ENCODE peak calls at places on chromosomes 1 and 21, in eight cellular contexts. O is lung, U is AG04450, B is fibroblast of lung, L is IMR-90, N is tibial nerve, C is cardiac muscle cell, H is heart left ventricle. A is an unnamed sample.

GRCh38 chr1:34272152-34272551 is 95.4 kb downstream of the C1orf94 start:
- DNase-seq in L (no peak), C (no peak), B (no peak), O (no peak), N (no peak), U (no peak), H (no peak), A (no peak)

GRCh38 chr1:164891615-164892014 is 332.6 kb downstream of the PBX1 start:
- DNase-seq in C (no peak), O (no peak), H (no peak), N (no peak), B (no peak), U (no peak), L (no peak), A (no peak)

GRCh38 chr1:231626951-231627614 is 493 bp downstream of the DISC1 start:
- DNase-seq in B (peak), N (peak), C (peak), L (peak), H (peak), U (no peak), O (peak), A (no peak)

GRCh38 chr1:65949230-65949626 is 156.5 kb downstream of the PDE4B start:
- DNase-seq in U (no peak), N (peak), H (no peak), O (no peak), C (peak), L (no peak), B (no peak), A (no peak)

GRCh38 chr1:65368403-65368802 is 52.1 kb upstream of the LEPR start:
- DNase-seq in H (no peak), B (no peak), O (no peak), L (no peak), U (no peak), N (no peak), C (no peak), A (no peak)

GRCh38 chr1:5514519-5515183 is 477.6 kb downstream of the NPHP4 start:
- DNase-seq in O (peak), L (peak), B (peak), U (no peak), N (peak), H (peak), C (peak), A (peak)

GRCh38 chr1:243268284-243268653 is 12.4 kb downstream of the SDCCAG8 start:
- DNase-seq in O (no peak), N (no peak), B (peak), L (peak), U (peak), H (no peak), C (peak), A (peak)

GRCh38 chr1:47644216-47644581 is 206.4 kb downstream of the FOXD2 start:
- DNase-seq in L (no peak), U (no peak), B (no peak), N (no peak), H (no peak), O (no peak), C (peak), A (no peak)

GRCh38 chr21:35664683-35665082 is 395.6 kb downstream of the SETD4 start:
- DNase-seq in N (no peak), L (peak), H (no peak), C (no peak), O (no peak), B (peak), U (no peak), A (peak)

GRCh38 chr1:63429281-63429680 is 61.9 kb downstream of the ALG6 start:
- DNase-seq in N (no peak), O (no peak), B (no peak), H (no peak), C (no peak), L (no peak), U (no peak), A (no peak)

GRCh38 chr1:110798691-110799256 is 74.2 kb upstream of the CD53 start:
- DNase-seq in H (no peak), L (no peak), O (no peak), B (no peak), C (no peak), U (no peak), N (no peak), A (no peak)

GRCh38 chr1:33617451-33617850 is 145.0 kb downstream of the ZSCAN20 start:
- DNase-seq in N (no peak), L (no peak), H (no peak), O (peak), B (no peak), C (no peak), U (no peak), A (no peak)

GRCh38 chr1:20078166-20078565 is 8.2 kb downstream of the PLA2G5 start:
- DNase-seq in L (no peak), B (no peak), N (no peak), U (no peak), C (no peak), H (no peak), O (no peak), A (no peak)

GRCh38 chr1:108814343-108815125 is 42.4 kb downstream of the AKNAD1 start:
- DNase-seq in L (peak), C (peak), U (no peak), N (no peak), O (no peak), H (no peak), B (peak), A (no peak)

GRCh38 chr1:66370462-66370907 is 163.5 kb upstream of the SGIP1 start:
- DNase-seq in L (no peak), U (no peak), O (no peak), N (no peak), C (no peak), H (no peak), B (no peak), A (no peak)

GRCh38 chr21:26773058-26773457 is 72.2 kb downstream of the ADAMTS1 start:
- DNase-seq in U (no peak), C (no peak), H (no peak), O (no peak), B (no peak), N (no peak), L (no peak), A (no peak)

GRCh38 chr1:59146651-59147358 is 150.1 kb upstream of the FGGY start:
- DNase-seq in C (peak), O (peak), B (peak), U (no peak), H (peak), N (peak), L (peak), A (no peak)

GRCh38 chr1:107135466-107135865 is 5.4 kb upstream of the NTNG1 start:
- DNase-seq in C (peak), O (no peak), U (peak), H (no peak), L (peak), B (peak), N (no peak), A (no peak)

GRCh38 chr1:231376875-231377549 is 38.9 kb downstream of the SPRTN start:
- DNase-seq in B (no peak), U (no peak), L (no peak), C (no peak), N (no peak), O (no peak), H (no peak), A (no peak)

GRCh38 chr1:152517237-152517811 is 3.0 kb downstream of the CRCT1 start:
- DNase-seq in U (no peak), N (no peak), C (no peak), H (no peak), O (no peak), L (no peak), B (peak), A (peak)

GRCh38 chr1:54952950-54953718 is 27.3 kb upstream of the TMEM61 start:
- DNase-seq in O (no peak), L (peak), B (peak), N (no peak), H (no peak), U (no peak), C (peak), A (no peak)

GRCh38 chr1:60746278-60746761 is 336.0 kb upstream of the NFIA start:
- DNase-seq in H (peak), N (no peak), O (no peak), U (no peak), B (no peak), C (no peak), L (no peak), A (no peak)

GRCh38 chr21:25963186-25963585 is 207.4 kb downstream of the APP start:
- DNase-seq in B (peak), H (no peak), C (peak), O (peak), L (peak), N (no peak), U (no peak), A (peak)

GRCh38 chr1:176374967-176375569 is 87.9 kb upstream of the PAPPA2 start:
- DNase-seq in U (peak), N (peak), C (peak), H (peak), B (peak), O (peak), L (peak), A (peak)

GRCh38 chr1:18288609-18289219 is 181.1 kb downstream of the IGSF21 start:
- DNase-seq in N (no peak), O (no peak), B (no peak), U (no peak), L (no peak), C (no peak), H (no peak), A (no peak)

GRCh38 chr1:162276493-162276892 is 100.2 kb downstream of the SPATA46 start:
- DNase-seq in B (peak), C (peak), L (peak), O (no peak), H (no peak), N (no peak), U (no peak), A (peak)

GRCh38 chr1:15033264-15033663 is 120.3 kb upstream of the TMEM51 start:
- DNase-seq in O (no peak), N (no peak), H (no peak), L (peak), B (peak), U (peak), C (peak), A (no peak)

GRCh38 chr1:198278922-198279321 is 122.1 kb downstream of the NEK7 start:
- DNase-seq in U (no peak), N (no peak), O (no peak), H (no peak), L (no peak), B (peak), C (no peak), A (no peak)

GRCh38 chr1:201686709-201687455 is 142.1 kb upstream of the IPO9 start:
- DNase-seq in B (no peak), H (no peak), U (no peak), N (no peak), L (no peak), C (no peak), O (no peak), A (peak)

GRCh38 chr21:25898671-25899070 is 163.9 kb downstream of the GABPA start:
- DNase-seq in O (no peak), N (no peak), H (no peak), B (no peak), U (no peak), L (no peak), C (peak), A (no peak)

GRCh38 chr1:160399544-160400283 is 650 bp upstream of the VANGL2 start:
- DNase-seq in U (no peak), N (no peak), O (no peak), H (no peak), L (no peak), C (no peak), B (no peak), A (no peak)

GRCh38 chr1:168465942-168466702 is 77.7 kb downstream of the XCL2 start:
- DNase-seq in O (no peak), C (peak), H (peak), U (peak), L (peak), N (no peak), B (peak), A (peak)

GRCh38 chr1:240320645-240321044 is 229.0 kb downstream of the FMN2 start:
- DNase-seq in L (peak), U (no peak), B (peak), N (no peak), C (no peak), H (no peak), O (no peak), A (no peak)

GRCh38 chr1:11046625-11047365 is at the start of gene MASP2:
- DNase-seq in C (no peak), L (no peak), B (no peak), U (no peak), H (no peak), O (no peak), N (no peak), A (no peak)

GRCh38 chr1:184032306-184033135 is 5.0 kb downstream of the COLGALT2 start:
- DNase-seq in O (no peak), U (no peak), H (no peak), B (no peak), N (no peak), L (no peak), C (no peak), A (no peak)
- H3K27ac ChIP-seq in O (no peak), U (no peak), H (no peak), B (no peak), N (no peak), L (no peak), C (no peak), A (no peak)

GRCh38 chr1:31063636-31064035 is 1.9 kb downstream of the PUM1 start:
- DNase-seq in N (no peak), L (peak), O (no peak), B (peak), U (no peak), H (no peak), C (peak), A (no peak)

GRCh38 chr1:31064685-31065309 is 720 bp downstream of the PUM1 start:
- DNase-seq in O (peak), C (peak), B (peak), U (no peak), H (no peak), L (peak), N (no peak), A (peak)

GRCh38 chr1:31064115-31064514 is 1.4 kb downstream of the PUM1 start:
- DNase-seq in N (no peak), B (no peak), H (no peak), L (no peak), U (no peak), O (no peak), C (no peak), A (no peak)

GRCh38 chr1:31062867-31063380 is 2.6 kb downstream of the PUM1 start:
- DNase-seq in O (no peak), U (no peak), L (no peak), N (no peak), H (no peak), C (no peak), B (no peak), A (no peak)

DNA sequence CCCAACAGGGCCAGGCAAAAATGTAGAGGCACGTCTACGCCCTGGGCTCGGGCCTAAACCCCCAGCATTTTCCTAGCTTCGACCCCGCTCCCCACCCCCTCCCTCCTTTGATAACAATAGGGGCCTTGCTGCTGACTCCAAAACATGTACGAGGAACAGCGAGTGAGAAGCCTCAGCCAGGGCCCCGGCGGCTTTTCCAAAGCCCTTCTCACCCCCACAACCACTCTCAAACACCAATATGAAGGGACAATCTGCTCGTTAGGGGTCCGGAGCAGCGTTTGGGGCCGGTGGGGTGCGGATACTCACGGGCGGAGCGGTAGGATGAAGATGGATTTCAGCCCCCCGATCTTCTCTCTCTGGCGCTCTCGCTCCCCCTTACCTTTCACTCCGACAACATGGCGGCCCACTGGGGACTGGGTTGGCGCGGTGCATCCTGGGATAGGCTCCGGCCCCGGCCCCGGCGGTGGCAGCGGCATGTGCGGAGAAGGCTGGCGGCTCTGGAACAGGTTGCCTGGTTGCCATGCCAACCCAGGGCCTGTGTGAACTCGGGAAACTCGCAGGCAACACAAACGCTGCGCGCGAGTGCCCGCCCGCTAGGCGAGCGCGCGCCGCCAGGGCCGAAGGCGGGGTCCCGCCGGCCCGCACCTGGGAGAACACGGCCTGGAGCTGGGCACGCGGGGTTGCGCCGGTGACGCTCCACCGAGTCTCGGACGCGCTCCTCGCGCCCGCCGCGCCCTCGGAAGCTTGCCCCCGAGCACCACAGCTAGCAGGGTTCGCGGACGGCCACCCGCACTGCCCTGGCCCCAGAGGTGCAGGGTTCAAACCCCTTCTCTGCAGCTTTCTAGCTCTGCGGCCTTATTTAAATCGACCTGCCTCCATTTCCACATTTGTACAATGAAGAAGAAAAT is at the start of gene PUM1:
- DNase-seq in O (peak), H (peak), B (peak), C (peak), U (peak), N (peak), L (peak), A (peak)
- TF ChIP-seq CTCF in O (no peak), H (no peak), B (no peak), C (no peak), U (no peak), N (no peak), L (no peak), A (no peak)

GRCh38 chr1:85225624-85226380 is 25.0 kb upstream of the SYDE2 start:
- DNase-seq in B (peak), C (no peak), N (no peak), H (no peak), U (no peak), O (no peak), L (no peak), A (no peak)
- H3K27ac ChIP-seq in B (no peak), C (peak), N (no peak), H (peak), U (no peak), O (peak), L (no peak), A (no peak)

GRCh38 chr1:223715710-223716103 is 3.4 kb downstream of the CAPN2 start:
- DNase-seq in U (no peak), L (no peak), H (no peak), B (no peak), N (no peak), C (no peak), O (no peak), A (no peak)

GRCh38 chr1:223716302-223716862 is 4.0 kb downstream of the CAPN2 start:
- DNase-seq in O (no peak), C (peak), L (no peak), B (peak), N (no peak), U (no peak), H (no peak), A (no peak)

GRCh38 chr1:223713546-223714420 is 1.4 kb downstream of the CAPN2 start:
- DNase-seq in H (no peak), L (peak), C (no peak), B (no peak), N (no peak), O (no peak), U (no peak), A (no peak)

GRCh38 chr1:223714421-223714724 is 2.0 kb downstream of the CAPN2 start:
- DNase-seq in C (no peak), H (no peak), O (no peak), B (no peak), L (no peak), U (no peak), N (no peak), A (no peak)

GRCh38 chr1:223714849-223715709 is 2.7 kb downstream of the CAPN2 start:
- DNase-seq in H (no peak), N (no peak), B (peak), L (peak), O (no peak), U (no peak), C (peak), A (peak)
- TF ChIP-seq CTCF in H (no peak), N (no peak), B (no peak), L (peak), O (no peak), U (no peak), C (no peak), A (no peak)

GRCh38 chr1:237141471-237141870 is 99.5 kb downstream of the RYR2 start:
- DNase-seq in H (no peak), B (no peak), N (no peak), C (peak), O (no peak), L (no peak), U (no peak), A (no peak)
- H3K27ac ChIP-seq in H (no peak), B (no peak), N (no peak), C (peak), O (peak), L (no peak), U (no peak), A (no peak)

GRCh38 chr1:226438007-226438406 is 30.1 kb upstream of the PARP1 start:
- DNase-seq in B (no peak), O (no peak), U (no peak), N (no peak), H (no peak), L (no peak), C (peak), A (no peak)
- TF ChIP-seq CTCF in B (no peak), O (no peak), U (no peak), N (no peak), H (peak), L (peak), C (peak), A (no peak)

DNA sequence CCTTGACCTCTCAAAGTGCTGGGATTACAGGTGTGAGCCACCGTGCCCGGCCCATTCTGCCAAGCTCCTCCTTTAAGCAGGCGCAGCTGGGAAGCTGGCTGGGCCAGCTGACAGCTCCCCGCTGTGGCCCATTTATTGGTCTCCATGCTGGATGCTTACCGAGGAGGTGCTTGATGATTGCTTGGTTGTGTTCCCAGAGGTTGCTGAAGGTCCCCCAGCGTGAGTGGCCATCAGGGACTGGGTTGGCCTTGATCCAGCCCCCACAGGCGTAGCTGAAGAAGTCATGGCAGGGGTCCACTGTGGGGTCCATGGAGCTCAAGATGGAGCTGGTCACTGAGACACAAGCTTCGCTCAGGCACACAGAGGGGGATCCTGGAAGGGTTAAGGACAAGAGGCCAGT is 17.7 kb downstream of the ECE1 start:
- DNase-seq in B (no peak), U (no peak), L (no peak), C (no peak), O (no peak), N (no peak), H (no peak), A (no peak)
- H3K27ac ChIP-seq in B (no peak), U (no peak), L (no peak), C (no peak), O (no peak), N (no peak), H (no peak), A (no peak)